ENCODE peak calls at places on chromosomes 2 and 18, in four cellular contexts. G, C, X and S are unnamed samples. For H3K4me1, the result is how much of the 10 kb centered on the place peaks cover.

GRCh38 chr2:95277246-95277906 is 3.1 kb downstream of the PROM2 start:
- DNase-seq in X (peak), G (no peak), C (peak), S (no peak)

GRCh38 chr2:241270531-241270930 is 44.9 kb downstream of the HDLBP start:
- DNase-seq in C (no peak), G (no peak), X (no peak), S (no peak)

GRCh38 chr2:70477473-70477872 is 76.2 kb downstream of the TGFA start:
- DNase-seq in C (no peak), G (no peak), X (no peak), S (no peak)

GRCh38 chr2:207163815-207164747 is 1.7 kb downstream of the KLF7 start:
- DNase-seq in C (peak), G (peak), X (no peak), S (peak)

GRCh38 chr2:191187105-191187829 is 36.5 kb upstream of the STAT4 start:
- DNase-seq in X (no peak), C (no peak), G (no peak), S (no peak)

GRCh38 chr2:112724611-112725525 is 4.0 kb downstream of the NT5DC4 start:
- DNase-seq in G (no peak), X (no peak), C (no peak), S (peak)

GRCh38 chr2:36540986-36541750 is 56.8 kb downstream of the FEZ2 start:
- DNase-seq in G (no peak), C (no peak), X (no peak), S (no peak)

GRCh38 chr2:218041302-218042165 is 27.5 kb upstream of the RUFY4 start:
- DNase-seq in G (no peak), C (no peak), X (no peak), S (no peak)

GRCh38 chr2:4533806-4534205 is 830.4 kb downstream of the DCDC2C start:
- DNase-seq in X (no peak), C (no peak), G (no peak), S (peak)

GRCh38 chr2:75608684-75609333 is 37.8 kb upstream of the MRPL19 start:
- DNase-seq in C (peak), X (peak), G (peak), S (peak)

GRCh38 chr2:66888791-66889631 is 454.1 kb downstream of the MEIS1 start:
- DNase-seq in X (no peak), G (peak), C (peak), S (peak)

GRCh38 chr2:119441376-119442231 is 9.9 kb downstream of the TMEM37 start:
- DNase-seq in C (no peak), G (no peak), X (no peak), S (no peak)

GRCh38 chr18:74834424-74835309 is 237.0 kb downstream of the ZNF407 start:
- DNase-seq in X (no peak), C (no peak), G (peak), S (no peak)

GRCh38 chr2:193943406-193943960 is 1713.5 kb upstream of the SLC39A10 start:
- DNase-seq in X (no peak), G (no peak), C (no peak), S (no peak)

GRCh38 chr2:10124538-10125045 is 2.1 kb downstream of the RRM2 start:
- DNase-seq in G (peak), X (no peak), C (no peak), S (no peak)

GRCh38 chr2:46512185-46512584 is 32.8 kb downstream of the TMEM247 start:
- DNase-seq in G (no peak), C (no peak), X (no peak), S (no peak)

GRCh38 chr18:78522507-78522906 is 457.1 kb upstream of the SALL3 start:
- DNase-seq in X (no peak), C (no peak), G (no peak), S (no peak)

GRCh38 chr18:44936485-44936884 is 255.8 kb downstream of the SETBP1 start:
- DNase-seq in X (no peak), G (no peak), C (no peak), S (no peak)

GRCh38 chr18:2303517-2304238 is 267.6 kb downstream of the METTL4 start:
- DNase-seq in G (no peak), C (no peak), X (no peak), S (no peak)

GRCh38 chr2:102187191-102188150 is 648 bp downstream of the IL1RL2 start:
- DNase-seq in G (peak), X (no peak), C (peak), S (no peak)

GRCh38 chr2:170248574-170249393 is 70.8 kb downstream of the MYO3B start:
- DNase-seq in G (no peak), X (no peak), C (no peak), S (no peak)

GRCh38 chr2:235146871-235147565 is 195.2 kb downstream of the SH3BP4 start:
- DNase-seq in G (no peak), X (no peak), C (no peak), S (peak)

GRCh38 chr18:497688-498087 is 2.8 kb downstream of the COLEC12 start:
- DNase-seq in X (no peak), C (no peak), G (no peak), S (no peak)

DNA sequence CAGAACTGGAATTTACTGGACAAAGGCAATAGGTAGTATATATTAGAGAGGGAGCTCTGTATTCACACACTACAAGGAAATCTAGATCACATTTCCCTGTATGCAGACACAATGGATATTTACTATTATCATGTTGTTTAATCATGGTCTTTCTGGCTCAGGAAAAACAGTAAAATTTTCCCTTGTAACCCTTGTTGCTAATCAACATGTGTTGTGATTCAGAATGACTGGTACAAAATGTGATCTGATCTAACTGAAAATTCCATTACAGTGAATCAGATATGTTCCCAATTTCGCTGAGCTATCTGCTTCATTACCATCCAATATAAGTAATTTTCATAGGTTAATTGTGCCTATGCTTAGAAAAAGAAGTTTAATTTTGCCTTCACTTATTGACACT is 1109.7 kb downstream of the LRP1B start:
- DNase-seq in X (no peak), C (no peak), G (peak), S (no peak)
- H3K4me1 ChIP-seq in X (under half), C (under half), G (under half), S (under half)

DNA sequence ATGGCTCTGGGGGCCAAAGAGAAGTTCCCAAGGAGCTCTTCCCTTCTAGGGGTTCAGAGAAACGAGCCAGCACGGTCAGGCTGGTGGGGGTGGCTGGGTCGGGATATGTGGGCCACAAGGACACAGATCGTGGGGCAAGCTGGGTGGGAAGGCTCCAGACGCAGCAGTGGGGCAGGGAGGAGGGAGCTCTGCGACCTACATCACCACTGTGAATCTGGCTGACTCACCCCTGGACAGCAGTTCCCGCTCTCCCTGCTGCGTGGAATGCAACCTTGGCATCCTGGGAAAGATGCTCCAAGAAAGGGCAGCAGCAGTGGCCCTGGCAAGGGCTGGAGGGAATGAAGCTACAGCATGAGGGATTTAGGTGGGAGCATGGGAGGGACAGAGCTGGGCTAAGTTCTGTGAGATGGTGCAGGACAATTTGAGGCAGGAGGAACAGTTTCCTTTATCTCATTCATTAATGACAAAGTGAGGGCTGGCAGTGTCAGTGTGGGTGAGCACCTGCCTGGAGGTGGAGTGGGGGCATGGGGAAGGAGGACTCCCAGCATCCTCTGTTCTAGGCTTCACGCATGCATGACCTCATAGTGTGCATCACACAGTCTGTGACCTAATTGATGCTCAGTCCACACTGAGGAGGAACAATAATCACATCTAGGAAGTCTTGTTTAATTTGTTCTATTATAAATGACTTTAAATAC is 25.0 kb downstream of the CELF4 start:
- DNase-seq in X (no peak), G (no peak), C (no peak), S (no peak)
- TF ChIP-seq POLR2A in X (no peak), G (no peak), C (no peak), S (no peak)

GRCh38 chr2:143480586-143481230 is 351.5 kb downstream of the ARHGAP15 start:
- DNase-seq in G (no peak), X (no peak), C (no peak), S (no peak)
- H3K27ac ChIP-seq in G (no peak), X (no peak), C (peak), S (peak)

DNA sequence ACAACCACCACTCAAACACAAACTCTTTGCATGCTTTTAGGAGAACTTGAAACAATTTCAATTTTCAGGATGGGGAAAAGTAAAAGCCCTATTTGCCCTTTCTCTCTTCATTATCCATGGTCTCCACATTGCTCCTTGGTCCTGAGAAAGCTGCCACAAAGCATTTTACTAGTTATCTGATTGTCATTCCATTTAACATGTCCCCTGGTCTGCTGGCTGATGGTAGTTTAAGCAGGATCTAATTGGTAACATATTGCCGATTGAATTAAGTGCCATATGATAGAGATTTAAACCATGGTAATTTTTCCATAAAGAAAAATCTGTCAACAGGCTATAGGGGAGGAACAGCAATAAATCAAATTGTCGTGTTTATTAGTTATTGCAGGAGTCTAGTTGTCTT is 3.3 kb downstream of the AFF3 start:
- DNase-seq in G (no peak), C (no peak), X (no peak), S (no peak)
- H3K4me1 ChIP-seq in G (under half), C (under half), X (under half), S (under half)

DNA sequence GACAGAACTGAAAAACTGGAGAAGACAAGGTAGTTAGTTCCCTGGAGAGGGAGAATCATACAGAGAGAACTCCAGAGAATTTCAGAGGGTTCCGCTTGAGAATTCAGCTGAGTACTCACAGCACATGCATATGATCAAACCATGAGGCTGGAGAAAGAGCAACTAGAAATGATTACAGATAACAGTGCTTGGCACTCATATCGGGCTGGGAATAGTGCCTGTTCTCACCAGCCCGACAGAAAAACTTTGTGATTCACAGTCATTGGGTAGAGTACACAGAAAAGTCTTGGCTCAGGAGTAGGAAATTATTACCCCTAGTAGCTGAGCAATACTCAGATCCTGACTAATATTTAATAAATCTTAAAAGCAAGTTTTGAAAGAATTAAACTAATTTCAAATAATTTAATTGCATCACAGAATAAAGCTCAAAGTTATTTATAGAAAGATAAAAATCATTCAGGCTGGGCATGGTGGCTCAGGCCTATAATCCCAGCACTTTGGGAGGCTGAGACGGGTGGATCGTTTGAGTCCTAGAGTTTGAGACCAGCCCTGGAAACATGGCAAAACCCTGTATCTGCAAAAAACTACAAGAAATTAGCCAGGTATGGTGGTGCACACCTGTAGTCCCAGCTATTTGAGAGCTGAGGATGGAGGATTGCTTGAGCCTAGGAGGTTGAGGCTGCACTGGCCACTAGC is 6.9 kb downstream of the WDPCP start:
- DNase-seq in G (peak), X (no peak), C (peak), S (no peak)
- TF ChIP-seq POLR2A in G (no peak), X (no peak), C (no peak), S (no peak)

GRCh38 chr2:28645553-28645952 is 106.1 kb upstream of the PPP1CB start:
- DNase-seq in G (no peak), C (no peak), X (no peak), S (no peak)
- H3K27ac ChIP-seq in G (no peak), C (no peak), X (no peak), S (peak)

DNA sequence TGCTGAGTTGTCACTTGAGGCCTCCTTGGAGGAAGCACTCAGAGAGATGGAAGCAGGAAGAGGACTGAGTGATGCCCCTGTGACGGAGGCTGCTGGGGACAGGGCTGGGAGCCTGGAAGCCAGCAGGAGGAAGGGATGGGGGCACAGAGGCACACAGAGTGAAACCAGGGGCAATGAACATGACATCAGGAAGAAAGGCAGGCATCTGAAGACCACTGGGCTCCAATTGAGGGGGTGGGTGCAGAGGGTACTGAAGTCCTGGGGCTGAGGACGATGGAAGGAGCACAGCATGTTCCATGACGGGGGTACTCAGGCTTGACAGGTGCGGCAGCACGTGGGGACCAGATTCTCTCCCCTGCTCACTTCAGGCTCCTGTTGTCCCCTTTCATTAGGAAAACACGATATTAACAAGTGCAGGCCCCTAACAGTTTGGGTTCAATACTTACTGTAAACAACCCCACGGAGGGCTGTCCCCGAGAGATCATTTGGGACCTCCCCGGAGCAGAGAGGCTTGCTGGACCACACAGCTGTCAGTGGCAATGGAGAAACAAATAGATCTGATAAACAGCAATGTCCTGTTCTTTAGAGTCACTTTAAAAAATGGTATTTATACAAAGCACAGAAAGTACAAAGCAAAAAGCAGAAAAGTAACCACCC is 8.7 kb downstream of the INPP5D start:
- DNase-seq in C (no peak), G (no peak), X (no peak), S (no peak)
- H3K4me1 ChIP-seq in C (under half), G (under half), X (under half), S (under half)

GRCh38 chr18:34543356-34543755 is 166.7 kb upstream of the DTNA start:
- DNase-seq in X (no peak), G (no peak), C (no peak), S (no peak)
- TF ChIP-seq POLR2A in X (no peak), G (no peak), C (no peak), S (no peak)

GRCh38 chr2:32647180-32647651 is 19.4 kb downstream of the TTC27 start:
- DNase-seq in C (no peak), X (no peak), G (peak), S (no peak)
- H3K27ac ChIP-seq in C (no peak), X (no peak), G (peak), S (no peak)

DNA sequence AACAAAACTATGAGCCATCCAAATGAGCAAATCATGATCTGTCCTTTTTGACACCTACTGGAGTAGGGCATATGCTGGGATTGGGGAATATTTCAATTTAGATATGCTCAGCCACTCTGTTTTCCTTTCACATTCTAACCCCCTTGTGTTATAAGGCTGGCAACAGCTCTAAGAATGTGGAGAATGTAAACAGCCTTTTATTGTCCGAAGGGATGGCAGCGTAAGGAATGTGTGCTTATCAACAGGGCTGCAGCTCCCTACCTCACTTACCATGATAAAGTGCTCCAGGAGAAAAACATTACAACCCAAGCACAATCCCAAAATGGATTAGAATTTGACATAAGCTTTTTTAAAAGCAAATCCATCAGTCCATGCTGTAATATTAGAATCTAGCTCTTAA is 2.2 kb downstream of the NXPH2 start:
- DNase-seq in G (peak), C (no peak), X (no peak), S (no peak)
- H3K4me1 ChIP-seq in G (under half), C (under half), X (under half), S (under half)